ENCODE peak calls at places on chromosomes 4 and X, in ten cellular contexts. L is ureter, R is astrocyte of the spinal cord, D is K562, V is NCI-H345, M is osteocyte, W is DMS79, P is fibroblast of pulmonary artery, J is GM04504, I is M059J. Y is an unnamed sample.

GRCh38 chrX:4118666-4119530 is 405.4 kb upstream of the PRKX start:
- DNase-seq in M (no peak), P (no peak), J (no peak), I (no peak), R (no peak), W (no peak), L (no peak), V (no peak), D (no peak), Y (no peak)

GRCh38 chr4:61950625-61951024 is 750.5 kb downstream of the ADGRL3 start:
- DNase-seq in R (no peak), V (no peak), I (no peak), D (no peak), L (no peak), W (no peak), M (no peak), J (no peak), P (no peak), Y (no peak)

GRCh38 chr4:161554372-161554990 is 609.3 kb downstream of the FSTL5 start:
- DNase-seq in V (no peak), M (no peak), J (no peak), R (peak; percentile 86), L (no peak), I (peak; percentile 58), D (no peak), W (no peak), P (peak; percentile 31), Y (no peak)

GRCh38 chr4:103496800-103497199 is 223.0 kb downstream of the TACR3 start:
- DNase-seq in W (no peak), L (no peak), I (no peak), M (no peak), J (no peak), R (no peak), D (no peak), V (no peak), P (no peak), Y (no peak)

GRCh38 chr4:173748353-173748752 is 218.3 kb upstream of the HAND2 start:
- DNase-seq in M (no peak), D (no peak), L (no peak), R (no peak), I (no peak), W (no peak), P (peak; percentile 58), V (no peak), J (no peak), Y (no peak)

GRCh38 chr4:23388259-23388658 is 501.6 kb downstream of the PPARGC1A start:
- DNase-seq in W (no peak), I (no peak), R (no peak), P (no peak), V (no peak), L (no peak), M (no peak), D (no peak), J (no peak), Y (no peak)

GRCh38 chr4:11805837-11806236 is 377.1 kb upstream of the HS3ST1 start:
- DNase-seq in I (peak; percentile 3), L (no peak), D (no peak), W (no peak), V (peak; percentile 7), R (peak; percentile 28), J (no peak), P (peak; percentile 86), M (no peak), Y (no peak)

GRCh38 chr4:3669553-3669949 is 96.6 kb upstream of the ADRA2C start:
- DNase-seq in M (no peak), V (no peak), R (no peak), I (no peak), P (no peak), J (no peak), L (no peak), W (no peak), D (no peak), Y (no peak)

GRCh38 chr4:39763714-39764572 is 66.0 kb downstream of the UBE2K start:
- DNase-seq in I (no peak), P (no peak), L (no peak), D (no peak), W (no peak), R (no peak), M (no peak), V (no peak), J (no peak), Y (no peak)